ENCODE peak calls at places on chromosomes 5 and 9, in ten cellular contexts. N is GM12865; S is small intestine; E is cardiac septum; M is CD4-positive, alpha-beta T cell; B is GM23248; A is mucosa of gallbladder; I is activated T-helper 1 cell treated with anti-CD3 and anti-CD28 coated beads, Interleukin-12 subunit alpha, Interleukin-12 subunit beta, Interleukin-2, Interleukin-4 antibody, amounts not matched to agents 30 ng/mL and 10 ng/mL and 1 ng/mL, durations not matched to agents 14 hours and 24 hours and 36 hours; V is M059J; G is Karpas-422. Q is an unnamed sample.

GRCh38 chr9:131943397-131943796 is 136.3 kb downstream of the MED27 start:
- DNase-seq in N (no peak), S (no peak), E (no peak), M (no peak), B (no peak), A (no peak), I (no peak), V (no peak), G (no peak), Q (no peak)

GRCh38 chr9:124286292-124286931 is 28.7 kb downstream of the NEK6 start:
- DNase-seq in N (peak), S (peak), E (no peak), M (no peak), B (peak), A (peak), I (no peak), V (peak), G (no peak), Q (peak)

GRCh38 chr5:110362252-110362651 is 364.2 kb downstream of the TMEM232 start:
- DNase-seq in N (no peak), S (no peak), E (no peak), M (no peak), B (peak), A (no peak), I (no peak), V (no peak), G (no peak), Q (no peak)

GRCh38 chr9:104963076-104963475 is 35.1 kb upstream of the ABCA1 start:
- DNase-seq in N (no peak), S (no peak), E (no peak), M (no peak), B (no peak), A (no peak), I (no peak), V (no peak), G (no peak), Q (no peak)

GRCh38 chr5:141508440-141508807 is 19.5 kb downstream of the PCDHGC5 start:
- DNase-seq in N (peak), S (no peak), E (no peak), M (no peak), B (peak), A (no peak), I (no peak), V (no peak), G (peak), Q (peak)

GRCh38 chr5:139985290-139985689 is 57.8 kb downstream of the NRG2 start:
- DNase-seq in N (peak), S (no peak), E (no peak), M (no peak), B (no peak), A (no peak), I (no peak), V (peak), G (no peak), Q (no peak)

GRCh38 chr5:7745882-7746735 is 104.8 kb downstream of the CFAP90 start:
- DNase-seq in N (peak), S (peak), E (no peak), M (peak), B (peak), A (peak), I (peak), V (peak), G (peak), Q (peak)

GRCh38 chr9:124285903-124286291 is 28.1 kb downstream of the NEK6 start:
- DNase-seq in N (peak), S (no peak), E (no peak), M (no peak), B (peak), A (peak), I (no peak), V (peak), G (no peak), Q (no peak)

GRCh38 chr5:119583684-119584083 is 45.7 kb upstream of the FAM170A start:
- DNase-seq in N (peak), S (no peak), E (no peak), M (no peak), B (peak), A (no peak), I (no peak), V (no peak), G (no peak), Q (no peak)

GRCh38 chr5:154422298-154422697 is 23.5 kb upstream of the SAP30L start:
- DNase-seq in N (no peak), S (no peak), E (no peak), M (no peak), B (no peak), A (no peak), I (no peak), V (no peak), G (no peak), Q (no peak)

GRCh38 chr5:143238620-143239019 is 164.9 kb downstream of the NR3C1 start:
- DNase-seq in N (no peak), S (no peak), E (no peak), M (no peak), B (no peak), A (no peak), I (no peak), V (no peak), G (no peak), Q (no peak)

GRCh38 chr5:117433841-117434240 is 859.2 kb upstream of the SEMA6A start:
- DNase-seq in N (no peak), S (no peak), E (no peak), M (no peak), B (no peak), A (no peak), I (no peak), V (no peak), G (no peak), Q (no peak)

GRCh38 chr5:175822225-175822624 is 49.2 kb upstream of the CPLX2 start:
- DNase-seq in N (no peak), S (no peak), E (no peak), M (no peak), B (no peak), A (no peak), I (no peak), V (peak), G (no peak), Q (no peak)

GRCh38 chr9:92332577-92333287 is 7.0 kb downstream of the CENPP start:
- DNase-seq in N (no peak), S (no peak), E (no peak), M (no peak), B (no peak), A (no peak), I (no peak), V (no peak), G (no peak), Q (no peak)

GRCh38 chr5:177553671-177554429 is 513 bp downstream of the FAM193B start:
- DNase-seq in N (peak), S (peak), E (peak), M (peak), B (peak), A (peak), I (peak), V (peak), G (peak), Q (peak)

GRCh38 chr9:9212963-9213362 is 1399.8 kb downstream of the PTPRD start:
- DNase-seq in N (no peak), S (no peak), E (no peak), M (no peak), B (no peak), A (no peak), I (no peak), V (no peak), G (no peak), Q (no peak)

GRCh38 chr9:134867917-134868750 is 12.5 kb upstream of the FCN2 start:
- DNase-seq in N (no peak), S (no peak), E (no peak), M (no peak), B (no peak), A (no peak), I (no peak), V (no peak), G (no peak), Q (no peak)

GRCh38 chr5:10289353-10289752 is 18.3 kb downstream of the CMBL start:
- DNase-seq in N (no peak), S (peak), E (no peak), M (no peak), B (peak), A (no peak), I (no peak), V (no peak), G (peak), Q (peak)